ENCODE peak calls at places on chromosomes 3 and 15, in eight cellular contexts. Y, C, F, I, N, T, Q and Z are unnamed samples. For H3K27me3, the result is how much of the 10 kb centered on the place peaks cover.

GRCh38 chr3:31562525-31562924 is 29.8 kb downstream of the STT3B start:
- DNase-seq in I (no peak), Q (no peak), F (no peak), T (peak), Y (peak), C (no peak), N (no peak), Z (no peak)

GRCh38 chr15:42033214-42033873 is 12.5 kb upstream of the PLA2G4E start:
- DNase-seq in I (no peak), Y (no peak), C (no peak), N (no peak), T (no peak), F (no peak), Q (no peak), Z (no peak)

GRCh38 chr3:141021261-141021660 is 29.9 kb upstream of the SPSB4 start:
- DNase-seq in I (no peak), F (no peak), Y (no peak), C (no peak), N (peak), T (no peak), Q (no peak), Z (no peak)

GRCh38 chr3:64908292-64908691 is 220.5 kb upstream of the ADAMTS9 start:
- DNase-seq in C (no peak), N (no peak), F (no peak), T (no peak), Q (no peak), Y (no peak), I (no peak), Z (no peak)

GRCh38 chr3:120536642-120537041 is 59.5 kb upstream of the NDUFB4 start:
- DNase-seq in N (no peak), T (no peak), I (no peak), Y (no peak), F (no peak), C (no peak), Q (no peak), Z (no peak)

GRCh38 chr3:13114811-13115615 is 41.8 kb upstream of the IQSEC1 start:
- DNase-seq in Y (no peak), C (no peak), I (no peak), N (no peak), F (peak), T (peak), Q (no peak), Z (no peak)

GRCh38 chr15:75712668-75713337 is at the start of gene CSPG4:
- DNase-seq in Q (no peak), F (no peak), Y (no peak), N (peak), C (no peak), T (peak), I (peak), Z (peak)

GRCh38 chr3:127547761-127548605 is 42.5 kb downstream of the TPRA1 start:
- DNase-seq in I (peak), Y (peak), C (peak), T (peak), N (peak), F (peak), Q (no peak), Z (peak)

GRCh38 chr15:52784799-52785671 is 5.1 kb downstream of the ONECUT1 start:
- DNase-seq in Q (no peak), T (no peak), N (no peak), C (no peak), I (no peak), Y (no peak), F (no peak), Z (no peak)

GRCh38 chr3:153980252-153980590 is 141.0 kb upstream of the ARHGEF26 start:
- DNase-seq in I (no peak), Y (no peak), F (no peak), Q (no peak), C (no peak), N (no peak), T (no peak), Z (no peak)

GRCh38 chr3:61078016-61078415 is 173.2 kb downstream of the FHIT start:
- DNase-seq in N (no peak), Q (no peak), I (no peak), Y (no peak), C (no peak), T (no peak), F (no peak), Z (no peak)

GRCh38 chr3:63876260-63876659 is 12.6 kb downstream of the ATXN7 start:
- DNase-seq in T (no peak), N (no peak), Y (no peak), F (no peak), Q (no peak), C (no peak), I (no peak), Z (no peak)

GRCh38 chr3:137770066-137770805 is 6.1 kb downstream of the SOX14 start:
- DNase-seq in T (no peak), I (no peak), Y (no peak), N (no peak), F (no peak), Q (no peak), C (no peak), Z (no peak)

GRCh38 chr3:184039414-184039813 is 7.9 kb downstream of the HTR3D start:
- DNase-seq in C (no peak), F (no peak), N (peak), Y (no peak), I (no peak), T (no peak), Q (no peak), Z (peak)

GRCh38 chr3:60594025-60594424 is 657.2 kb downstream of the FHIT start:
- DNase-seq in F (no peak), Y (no peak), Q (peak), I (peak), T (peak), C (peak), N (peak), Z (peak)

GRCh38 chr15:58546635-58547627 is 115.1 kb downstream of the LIPC start:
- DNase-seq in Y (no peak), C (no peak), F (no peak), N (peak), T (peak), Q (peak), I (peak), Z (peak)

GRCh38 chr3:134808835-134809234 is 13.8 kb downstream of the EPHB1 start:
- DNase-seq in T (no peak), I (no peak), C (no peak), Y (no peak), F (no peak), N (no peak), Q (no peak), Z (no peak)

GRCh38 chr3:133857767-133858166 is 37.9 kb downstream of the RAB6B start:
- DNase-seq in Q (no peak), C (no peak), Y (no peak), I (no peak), N (no peak), F (no peak), T (no peak), Z (no peak)

GRCh38 chr3:186362988-186363387 is 954 bp upstream of the DGKG start:
- DNase-seq in T (no peak), C (no peak), Y (no peak), N (peak), F (no peak), Q (no peak), I (no peak), Z (no peak)

GRCh38 chr3:191646242-191646641 is 185.3 kb downstream of the PYDC2 start:
- DNase-seq in Y (no peak), Q (no peak), I (no peak), C (no peak), F (no peak), T (no peak), N (no peak), Z (no peak)

GRCh38 chr3:25306741-25307140 is 121.3 kb upstream of the RARB start:
- DNase-seq in Y (no peak), I (no peak), T (no peak), Q (no peak), C (no peak), N (no peak), F (no peak), Z (no peak)

GRCh38 chr15:41796457-41796856 is 22.2 kb downstream of the MAPKBP1 start:
- DNase-seq in I (no peak), N (no peak), Q (no peak), F (no peak), C (no peak), T (no peak), Y (no peak), Z (no peak)

GRCh38 chr15:26550880-26551279 is 222.0 kb downstream of the GABRB3 start:
- DNase-seq in T (no peak), I (no peak), N (no peak), Y (no peak), C (no peak), F (no peak), Q (no peak), Z (no peak)

GRCh38 chr3:14719006-14719405 is 44.1 kb downstream of the C3orf20 start:
- DNase-seq in Y (no peak), C (no peak), I (no peak), Q (no peak), F (no peak), N (no peak), T (no peak), Z (peak)

GRCh38 chr15:66911131-66911700 is 154.2 kb upstream of the SMAD3 start:
- DNase-seq in C (no peak), I (no peak), F (no peak), N (no peak), Q (no peak), Y (no peak), T (no peak), Z (no peak)

GRCh38 chr15:80179025-80179759 is 26.4 kb downstream of the FAH start:
- DNase-seq in C (no peak), N (peak), F (no peak), Q (peak), I (no peak), Y (no peak), T (no peak), Z (no peak)

GRCh38 chr3:190345027-190345821 is 23.0 kb upstream of the CLDN1 start:
- DNase-seq in N (peak), Q (peak), T (peak), I (peak), C (no peak), F (no peak), Y (no peak), Z (peak)

GRCh38 chr3:40398346-40398745 is 11.4 kb downstream of the ENTPD3 start:
- DNase-seq in C (no peak), N (no peak), T (no peak), Q (no peak), I (no peak), Y (no peak), F (no peak), Z (peak)

GRCh38 chr15:51307811-51308210 is 30.6 kb downstream of the CYP19A1 start:
- DNase-seq in Y (no peak), I (no peak), F (no peak), Q (no peak), C (no peak), T (no peak), N (no peak), Z (no peak)

GRCh38 chr3:72041531-72041930 is 256.6 kb upstream of the PROK2 start:
- DNase-seq in F (peak), N (no peak), Q (no peak), T (no peak), I (no peak), Y (no peak), C (no peak), Z (no peak)

GRCh38 chr15:67792250-67792942 is 32.9 kb upstream of the SKOR1 start:
- DNase-seq in C (no peak), T (no peak), I (no peak), Y (no peak), Q (no peak), N (no peak), F (no peak), Z (no peak)

GRCh38 chr3:79419222-79419621 is 348.6 kb downstream of the ROBO1 start:
- DNase-seq in Q (no peak), I (no peak), Y (no peak), T (no peak), C (no peak), F (no peak), N (peak), Z (peak)

GRCh38 chr3:42535981-42536784 is 33.7 kb downstream of the VIPR1 start:
- DNase-seq in C (no peak), Q (no peak), F (no peak), N (no peak), Y (peak), T (no peak), I (no peak), Z (peak)

GRCh38 chr15:75042730-75043508 is 19.5 kb downstream of the PPCDC start:
- DNase-seq in N (peak), C (no peak), Q (no peak), Y (peak), I (peak), T (peak), F (no peak), Z (peak)

GRCh38 chr15:100703032-100703578 is 100.7 kb downstream of the ASB7 start:
- DNase-seq in N (peak), C (peak), Q (peak), I (peak), Y (no peak), T (no peak), F (no peak), Z (peak)

GRCh38 chr3:124707667-124708066 is 22.6 kb upstream of the UMPS start:
- DNase-seq in Y (no peak), T (no peak), I (no peak), N (peak), C (no peak), F (no peak), Q (peak), Z (no peak)

GRCh38 chr15:25181290-25182097 is 226.7 kb downstream of the SNRPN start:
- DNase-seq in T (peak), F (peak), I (peak), N (no peak), Y (no peak), C (peak), Q (no peak), Z (no peak)

GRCh38 chr3:172516318-172517214 is 6.7 kb downstream of the TNFSF10 start:
- DNase-seq in I (peak), Y (no peak), T (peak), N (peak), F (no peak), C (peak), Q (peak), Z (peak)

GRCh38 chr15:75203908-75204263 is 2.2 kb downstream of the C15orf39 start:
- DNase-seq in C (no peak), Q (no peak), Y (no peak), I (no peak), T (no peak), N (no peak), F (no peak), Z (no peak)

GRCh38 chr15:29072444-29072843 is 186.7 kb downstream of the APBA2 start:
- DNase-seq in C (no peak), T (no peak), Q (no peak), N (no peak), F (peak), Y (no peak), I (no peak), Z (no peak)

GRCh38 chr3:89625945-89626344 is 518.5 kb downstream of the EPHA3 start:
- DNase-seq in I (no peak), Y (no peak), T (no peak), Q (no peak), N (no peak), C (no peak), F (no peak), Z (no peak)

GRCh38 chr3:89624494-89624893 is 517.1 kb downstream of the EPHA3 start:
- DNase-seq in Y (no peak), N (no peak), T (no peak), I (no peak), F (no peak), Q (no peak), C (no peak), Z (no peak)

GRCh38 chr3:89628856-89629255 is 521.4 kb downstream of the EPHA3 start:
- DNase-seq in Q (no peak), C (no peak), T (no peak), N (no peak), F (no peak), I (no peak), Y (no peak), Z (no peak)
- TF ChIP-seq CTCF in Q (no peak), C (no peak), T (no peak), N (no peak), F (no peak), I (no peak), Y (no peak), Z (no peak)

DNA sequence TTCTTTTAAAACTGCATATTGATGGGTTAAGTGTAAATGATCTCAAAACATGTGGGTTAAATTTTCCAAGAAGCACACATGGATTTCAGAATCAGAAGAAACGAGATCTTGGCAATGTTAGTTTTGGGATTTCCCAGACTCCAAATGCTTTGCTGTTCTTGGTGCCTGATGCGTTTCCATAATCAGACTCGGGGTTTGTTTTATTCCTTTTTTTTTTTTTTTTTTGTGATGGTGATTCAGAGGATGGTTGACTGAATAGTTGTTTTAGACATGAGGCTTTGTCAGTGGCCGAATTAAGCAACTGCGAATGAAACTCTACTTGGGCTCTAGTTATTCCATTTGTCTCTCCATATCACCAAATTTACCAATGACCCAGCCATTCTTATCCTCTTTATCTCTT is 52.2 kb upstream of the FAM98B start:
- DNase-seq in T (no peak), Y (no peak), N (no peak), C (no peak), Q (no peak), I (no peak), F (no peak), Z (peak)
- H3K27me3 ChIP-seq in T (under half), Y (under half), N (under half), C (under half), Q (under half), I (under half), F (under half), Z (under half)

GRCh38 chr15:69719527-69719926 is 266.9 kb downstream of the RPLP1 start:
- DNase-seq in T (no peak), I (no peak), C (no peak), N (peak), Q (no peak), Y (peak), F (no peak), Z (peak)
- H3K27ac ChIP-seq in T (no peak), I (no peak), C (no peak), N (no peak), Q (no peak), Y (peak), F (no peak), Z (no peak)

GRCh38 chr3:165788531-165788930 is 48.7 kb downstream of the BCHE start:
- DNase-seq in N (no peak), Q (no peak), T (no peak), C (no peak), F (no peak), Y (no peak), I (no peak), Z (no peak)

GRCh38 chr3:165783383-165783782 is 53.8 kb downstream of the BCHE start:
- DNase-seq in Q (no peak), Y (no peak), F (no peak), I (no peak), N (no peak), C (no peak), T (no peak), Z (no peak)

GRCh38 chr3:165786013-165786412 is 51.2 kb downstream of the BCHE start:
- DNase-seq in F (no peak), I (no peak), N (no peak), T (no peak), Y (no peak), C (no peak), Q (no peak), Z (no peak)

GRCh38 chr3:165778891-165779290 is 58.3 kb downstream of the BCHE start:
- DNase-seq in Q (no peak), F (no peak), Y (no peak), T (no peak), C (no peak), I (no peak), N (no peak), Z (no peak)

GRCh38 chr3:165784337-165784736 is 52.9 kb downstream of the BCHE start:
- DNase-seq in N (no peak), C (no peak), T (no peak), Q (no peak), Y (no peak), F (no peak), I (no peak), Z (no peak)
- TF ChIP-seq CTCF in N (no peak), C (no peak), T (no peak), Q (no peak), Y (no peak), F (no peak), I (no peak), Z (no peak)

DNA sequence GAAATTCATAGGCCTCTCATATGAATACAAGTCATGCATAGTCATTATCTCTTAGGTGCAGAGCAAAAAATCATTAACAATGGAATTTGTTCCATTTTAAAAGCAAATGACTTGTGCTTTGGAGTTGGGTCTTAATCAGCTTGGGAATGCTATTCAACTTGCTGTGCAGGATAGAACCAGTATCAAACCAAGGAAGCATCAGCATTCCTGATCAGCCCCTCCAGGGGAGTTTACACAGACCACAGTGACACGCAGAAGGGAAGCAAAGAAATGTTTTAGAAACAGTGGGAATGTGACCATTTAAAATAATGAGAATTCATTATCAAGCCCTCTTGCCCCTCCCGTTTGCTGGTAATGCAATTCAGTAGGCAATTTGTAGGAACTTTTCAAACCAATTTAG is 155.2 kb downstream of the LRTM1 start:
- DNase-seq in F (no peak), N (no peak), C (no peak), Y (no peak), I (no peak), Q (no peak), T (no peak), Z (no peak)
- H3K27me3 ChIP-seq in F (under half), N (under half), C (under half), Y (under half), I (under half), Q (under half), T (under half), Z (under half)

GRCh38 chr15:56957812-56958406 is 39.5 kb downstream of the TCF12 start:
- DNase-seq in C (no peak), Y (no peak), I (no peak), F (no peak), Q (no peak), T (no peak), N (no peak), Z (peak)
- H3K27ac ChIP-seq in C (no peak), Y (no peak), I (no peak), F (no peak), Q (no peak), T (no peak), N (no peak), Z (peak)